ENCODE peak calls at places on chromosomes 2 and 18, in four cellular contexts. One of them, this sample, is unnamed. For H3K4me1, the result is how much of the 10 kb centered on the place peaks cover.

GRCh38 chr2:237558918-237559645 is 7.3 kb upstream of the PRLH start:
- DNase-seq in left lung: no peak
- DNase-seq in aorta: peak
- DNase-seq in adipocyte: peak
- DNase-seq in this sample: no peak

GRCh38 chr2:67526283-67526682 is 129.2 kb downstream of the ETAA1 start:
- DNase-seq in adipocyte: peak
- DNase-seq in left lung: no peak
- DNase-seq in aorta: no peak
- DNase-seq in this sample: peak

GRCh38 chr18:45046226-45046625 is 365.5 kb downstream of the SETBP1 start:
- DNase-seq in aorta: no peak
- DNase-seq in adipocyte: no peak
- DNase-seq in left lung: no peak
- DNase-seq in this sample: no peak

GRCh38 chr2:26103752-26104151 is 69.1 kb upstream of the GAREM2 start:
- DNase-seq in adipocyte: no peak
- DNase-seq in aorta: no peak
- DNase-seq in left lung: no peak
- DNase-seq in this sample: no peak

GRCh38 chr2:222290691-222291484 is 7.9 kb downstream of the PAX3 start:
- DNase-seq in left lung: no peak
- DNase-seq in aorta: no peak
- DNase-seq in adipocyte: peak
- DNase-seq in this sample: peak

GRCh38 chr2:229081411-229081810 is 189.7 kb downstream of the PID1 start:
- DNase-seq in adipocyte: peak
- DNase-seq in left lung: no peak
- DNase-seq in aorta: no peak
- DNase-seq in this sample: no peak

GRCh38 chr2:144358979-144359541 is 160.9 kb downstream of the ZEB2 start:
- DNase-seq in aorta: no peak
- DNase-seq in adipocyte: peak
- DNase-seq in left lung: no peak
- DNase-seq in this sample: no peak

GRCh38 chr18:24491882-24492281 is 31.4 kb downstream of the HRH4 start:
- DNase-seq in left lung: no peak
- DNase-seq in adipocyte: no peak
- DNase-seq in aorta: no peak
- DNase-seq in this sample: no peak

GRCh38 chr18:68462766-68463165 is 252.1 kb downstream of the TMX3 start:
- DNase-seq in left lung: no peak
- DNase-seq in adipocyte: no peak
- DNase-seq in aorta: no peak
- DNase-seq in this sample: no peak

GRCh38 chr2:112092286-112093041 is 37.4 kb downstream of the TMEM87B start:
- DNase-seq in adipocyte: peak
- DNase-seq in aorta: no peak
- DNase-seq in left lung: no peak
- DNase-seq in this sample: no peak

GRCh38 chr2:210188755-210189154 is 17.5 kb upstream of the KANSL1L start:
- DNase-seq in aorta: no peak
- DNase-seq in adipocyte: no peak
- DNase-seq in left lung: no peak
- DNase-seq in this sample: no peak

GRCh38 chr2:191166111-191166755 is 15.4 kb upstream of the STAT4 start:
- DNase-seq in left lung: no peak
- DNase-seq in aorta: no peak
- DNase-seq in adipocyte: peak
- DNase-seq in this sample: peak

GRCh38 chr2:30978854-30979253 is 159.4 kb downstream of the GALNT14 start:
- DNase-seq in adipocyte: no peak
- DNase-seq in left lung: no peak
- DNase-seq in aorta: no peak
- DNase-seq in this sample: no peak

GRCh38 chr2:239828192-239828972 is 196.8 kb downstream of the NDUFA10 start:
- DNase-seq in adipocyte: no peak
- DNase-seq in left lung: peak
- DNase-seq in aorta: peak
- DNase-seq in this sample: no peak

GRCh38 chr2:38750793-38751042 is 443 bp downstream of the SRSF7 start:
- DNase-seq in aorta: peak
- DNase-seq in adipocyte: peak
- DNase-seq in left lung: peak
- DNase-seq in this sample: peak

GRCh38 chr18:50080932-50081560 is 113.9 kb downstream of the MYO5B start:
- DNase-seq in aorta: no peak
- DNase-seq in left lung: no peak
- DNase-seq in adipocyte: no peak
- DNase-seq in this sample: no peak

GRCh38 chr2:98674233-98674964 is 56.5 kb downstream of the MGAT4A start:
- DNase-seq in aorta: no peak
- DNase-seq in adipocyte: no peak
- DNase-seq in left lung: no peak
- DNase-seq in this sample: no peak

GRCh38 chr2:152189622-152190495 is 14.3 kb upstream of the STAM2 start:
- DNase-seq in left lung: no peak
- DNase-seq in aorta: no peak
- DNase-seq in adipocyte: peak
- DNase-seq in this sample: peak

GRCh38 chr18:49892148-49892924 is 79.0 kb upstream of the ACAA2 start:
- DNase-seq in adipocyte: peak
- DNase-seq in left lung: no peak
- DNase-seq in aorta: no peak
- DNase-seq in this sample: no peak

DNA sequence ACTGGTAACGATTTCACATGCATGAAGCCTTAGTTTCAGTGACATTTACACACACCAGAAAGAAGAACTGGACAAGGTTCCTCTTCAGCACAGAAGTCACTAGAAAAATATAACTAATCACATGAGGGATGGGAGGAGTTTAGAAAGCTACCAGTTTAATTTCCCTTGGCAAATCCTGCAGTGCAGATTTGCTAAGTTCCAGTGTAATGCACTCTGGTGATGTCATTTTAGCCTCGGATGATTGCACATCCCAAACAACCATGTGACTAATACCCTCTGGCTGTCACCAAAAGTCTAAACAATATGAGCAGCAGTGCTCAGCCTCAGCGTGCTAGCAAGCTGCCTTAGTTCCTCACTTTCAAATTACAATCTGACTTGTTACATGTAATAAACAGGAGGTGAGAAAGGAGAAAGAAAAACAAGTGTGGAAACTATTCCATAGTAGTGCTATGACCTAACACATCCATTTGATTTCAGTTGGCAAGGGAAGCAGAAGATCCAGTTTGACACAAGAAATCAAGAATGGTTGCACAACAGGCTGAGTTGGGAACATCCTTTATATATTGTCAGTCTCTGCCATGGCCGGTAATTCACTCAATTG is 35.3 kb upstream of the PPP1CB start:
- DNase-seq in left lung: no peak
- DNase-seq in adipocyte: peak
- DNase-seq in aorta: no peak
- DNase-seq in this sample: peak
- H3K4me1 ChIP-seq in left lung: under half
- H3K4me1 ChIP-seq in adipocyte: under half
- H3K4me1 ChIP-seq in aorta: under half
- H3K4me1 ChIP-seq in this sample: under half

GRCh38 chr18:36593001-36593400 is 235.8 kb downstream of the TPGS2 start:
- DNase-seq in adipocyte: peak
- DNase-seq in left lung: no peak
- DNase-seq in aorta: no peak
- DNase-seq in this sample: no peak

GRCh38 chr18:36589857-36590543 is 238.8 kb downstream of the TPGS2 start:
- DNase-seq in aorta: no peak
- DNase-seq in adipocyte: peak
- DNase-seq in left lung: no peak
- DNase-seq in this sample: no peak

GRCh38 chr18:36592282-36592681 is 236.5 kb downstream of the TPGS2 start:
- DNase-seq in adipocyte: no peak
- DNase-seq in left lung: no peak
- DNase-seq in aorta: no peak
- DNase-seq in this sample: no peak

GRCh38 chr18:36593641-36594040 is 235.2 kb downstream of the TPGS2 start:
- DNase-seq in adipocyte: no peak
- DNase-seq in left lung: no peak
- DNase-seq in aorta: no peak
- DNase-seq in this sample: no peak

DNA sequence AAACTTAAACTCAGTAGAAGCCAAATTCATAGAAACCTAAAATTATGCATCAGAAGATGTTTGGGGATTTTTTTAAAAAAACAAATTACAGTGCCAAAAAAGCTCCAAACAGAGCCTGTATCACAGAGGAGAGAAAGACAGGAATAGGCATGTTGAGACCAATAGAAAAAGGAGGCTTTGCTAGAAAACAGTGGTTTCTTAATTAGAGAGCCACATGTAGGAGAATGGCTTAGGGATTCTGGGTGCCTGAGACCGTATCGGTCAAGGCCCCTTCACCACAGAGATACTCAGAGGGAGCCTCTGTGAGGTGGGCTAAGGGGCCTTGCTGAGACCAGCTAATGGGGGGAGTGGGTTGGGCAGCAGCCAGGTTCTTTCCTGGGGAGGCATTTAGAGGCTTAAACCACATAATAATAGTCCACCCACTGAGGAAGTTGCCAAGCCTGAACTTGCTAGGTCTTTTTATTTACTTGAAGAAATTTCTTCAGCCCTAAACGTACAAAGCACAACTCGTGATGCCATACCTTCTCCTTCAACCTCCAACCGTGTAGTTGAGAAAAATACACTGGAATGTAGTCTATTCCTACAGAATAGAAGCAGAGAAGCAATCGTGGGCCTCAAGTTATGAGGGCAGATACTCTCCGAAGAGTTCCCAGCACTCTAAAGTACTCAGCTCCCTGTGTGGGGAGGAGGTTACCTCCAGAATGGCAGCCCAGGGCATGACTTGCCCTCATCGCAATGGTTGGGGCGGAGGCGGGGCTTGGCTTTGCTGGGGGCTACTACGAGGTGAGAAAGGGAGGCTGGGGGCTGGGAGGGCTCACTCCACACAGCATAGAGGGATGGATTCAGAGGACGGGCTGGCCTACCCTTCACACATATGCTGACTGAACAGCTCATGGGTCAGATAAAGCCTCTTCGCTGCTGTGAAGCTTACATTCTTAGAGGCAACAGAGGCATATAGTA is 237.9 kb downstream of the TPGS2 start:
- DNase-seq in aorta: no peak
- DNase-seq in adipocyte: no peak
- DNase-seq in left lung: no peak
- DNase-seq in this sample: no peak
- H3K4me1 ChIP-seq in aorta: under half
- H3K4me1 ChIP-seq in adipocyte: under half
- H3K4me1 ChIP-seq in left lung: under half
- H3K4me1 ChIP-seq in this sample: under half

GRCh38 chr2:28270456-28271146 is 122.1 kb upstream of the FOSL2 start:
- DNase-seq in aorta: no peak
- DNase-seq in adipocyte: no peak
- DNase-seq in left lung: no peak
- DNase-seq in this sample: no peak

GRCh38 chr2:28273751-28274150 is 118.9 kb upstream of the FOSL2 start:
- DNase-seq in left lung: no peak
- DNase-seq in adipocyte: no peak
- DNase-seq in aorta: no peak
- DNase-seq in this sample: no peak

GRCh38 chr2:28271914-28272240 is 120.8 kb upstream of the FOSL2 start:
- DNase-seq in aorta: no peak
- DNase-seq in left lung: no peak
- DNase-seq in adipocyte: no peak
- DNase-seq in this sample: no peak

GRCh38 chr2:28269019-28269784 is 123.5 kb upstream of the FOSL2 start:
- DNase-seq in aorta: no peak
- DNase-seq in adipocyte: no peak
- DNase-seq in left lung: no peak
- DNase-seq in this sample: no peak

DNA sequence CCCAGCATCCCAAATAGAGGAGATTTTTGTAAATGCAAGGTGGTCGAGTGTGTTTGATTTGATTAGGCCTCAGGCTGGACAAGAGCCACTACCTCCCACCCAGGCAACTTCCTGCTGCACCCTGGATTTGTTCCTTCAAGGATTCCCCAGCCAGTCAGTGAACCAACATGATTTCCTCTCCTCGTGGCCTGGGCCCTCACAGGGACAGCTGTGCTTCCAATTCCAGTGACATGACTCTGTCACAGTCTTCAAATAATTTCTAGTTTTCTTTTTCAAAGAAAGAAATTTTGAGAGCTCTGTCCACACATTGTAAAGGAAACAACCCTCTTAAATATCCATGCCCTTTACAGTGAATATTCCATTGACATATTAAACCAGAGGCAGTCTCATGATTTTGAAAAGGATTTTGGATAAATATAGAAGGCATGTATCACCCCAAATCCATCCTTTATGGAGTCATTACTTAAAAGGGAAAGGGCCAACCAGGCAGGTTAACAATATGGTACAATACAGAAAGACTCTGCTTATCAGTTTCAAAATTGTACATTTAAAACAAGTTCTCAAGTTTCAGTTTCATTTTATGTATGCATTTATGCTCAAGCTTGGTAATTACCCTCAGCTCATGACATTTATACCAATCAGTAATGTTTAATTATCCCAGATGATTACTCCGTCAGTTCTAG is 121.3 kb upstream of the FOSL2 start:
- DNase-seq in aorta: no peak
- DNase-seq in adipocyte: no peak
- DNase-seq in left lung: no peak
- DNase-seq in this sample: no peak
- H3K4me1 ChIP-seq in aorta: under half
- H3K4me1 ChIP-seq in adipocyte: under half
- H3K4me1 ChIP-seq in left lung: under half
- H3K4me1 ChIP-seq in this sample: under half

GRCh38 chr2:218884519-218884918 is 3.9 kb downstream of the WNT10A start:
- DNase-seq in aorta: peak
- DNase-seq in left lung: no peak
- DNase-seq in adipocyte: no peak
- DNase-seq in this sample: no peak

GRCh38 chr2:218885981-218886447 is 5.4 kb downstream of the WNT10A start:
- DNase-seq in adipocyte: no peak
- DNase-seq in aorta: peak
- DNase-seq in left lung: no peak
- DNase-seq in this sample: no peak

GRCh38 chr2:218886461-218886947 is 5.9 kb downstream of the WNT10A start:
- DNase-seq in left lung: no peak
- DNase-seq in adipocyte: no peak
- DNase-seq in aorta: peak
- DNase-seq in this sample: no peak

GRCh38 chr2:218888341-218888740 is 7.7 kb downstream of the WNT10A start:
- DNase-seq in adipocyte: no peak
- DNase-seq in aorta: peak
- DNase-seq in left lung: no peak
- DNase-seq in this sample: no peak

DNA sequence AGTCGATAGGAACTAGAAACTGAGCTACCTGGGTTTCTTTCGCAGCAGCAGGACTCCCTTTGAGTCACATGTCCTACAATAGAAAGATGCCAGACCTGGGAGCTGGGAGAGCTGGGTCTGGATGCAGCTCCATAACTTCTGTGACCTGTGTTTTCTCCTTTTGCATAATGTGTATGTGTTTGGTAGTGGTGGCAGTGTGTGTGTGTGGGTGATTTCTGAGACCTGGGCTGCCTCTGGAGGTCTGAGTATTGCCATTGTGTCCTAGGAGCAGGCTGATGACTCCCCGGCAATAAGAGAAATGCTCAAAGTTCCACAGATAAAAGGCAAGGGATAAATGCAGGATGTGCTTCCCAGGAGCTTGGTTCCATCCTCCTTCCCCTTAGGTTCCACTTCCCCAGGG is 6.4 kb downstream of the WNT10A start:
- DNase-seq in left lung: no peak
- DNase-seq in aorta: peak
- DNase-seq in adipocyte: no peak
- DNase-seq in this sample: no peak
- H3K4me1 ChIP-seq in left lung: under half
- H3K4me1 ChIP-seq in aorta: under half
- H3K4me1 ChIP-seq in adipocyte: under half
- H3K4me1 ChIP-seq in this sample: under half